ENCODE peak calls at places on chromosomes 16 and 17, in four cellular contexts. One of them, this sample, is unnamed.

GRCh38 chr16:19785081-19785480 is 67.0 kb downstream of the IQCK start:
- DNase-seq in fibroblast of the aortic adventitia: no peak
- DNase-seq in mesothelial cell of epicardium: no peak
- DNase-seq in AG09319: no peak
- DNase-seq in this sample: no peak

GRCh38 chr16:57061084-57061905 is 31.1 kb upstream of the CPNE2 start:
- DNase-seq in fibroblast of the aortic adventitia: peak
- DNase-seq in AG09319: peak
- DNase-seq in mesothelial cell of epicardium: no peak
- DNase-seq in this sample: no peak

GRCh38 chr16:85484337-85485295 is 128.5 kb upstream of the GSE1 start:
- DNase-seq in AG09319: no peak
- DNase-seq in mesothelial cell of epicardium: no peak
- DNase-seq in fibroblast of the aortic adventitia: no peak
- DNase-seq in this sample: no peak

GRCh38 chr17:2042355-2042929 is 620 bp downstream of the OVCA2 start:
- DNase-seq in AG09319: no peak
- DNase-seq in mesothelial cell of epicardium: no peak
- DNase-seq in fibroblast of the aortic adventitia: peak
- DNase-seq in this sample: no peak

GRCh38 chr16:7381671-7382070 is 49.0 kb downstream of the RBFOX1 start:
- DNase-seq in AG09319: no peak
- DNase-seq in fibroblast of the aortic adventitia: no peak
- DNase-seq in mesothelial cell of epicardium: no peak
- DNase-seq in this sample: no peak

GRCh38 chr17:37493249-37494027 is 3.7 kb downstream of the DUSP14 start:
- DNase-seq in fibroblast of the aortic adventitia: peak
- DNase-seq in mesothelial cell of epicardium: no peak
- DNase-seq in AG09319: no peak
- DNase-seq in this sample: no peak

GRCh38 chr17:54172654-54173316 is 350.1 kb downstream of the KIF2B start:
- DNase-seq in AG09319: no peak
- DNase-seq in fibroblast of the aortic adventitia: peak
- DNase-seq in mesothelial cell of epicardium: no peak
- DNase-seq in this sample: no peak

GRCh38 chr16:6682142-6682811 is 650.4 kb upstream of the RBFOX1 start:
- DNase-seq in mesothelial cell of epicardium: no peak
- DNase-seq in AG09319: no peak
- DNase-seq in fibroblast of the aortic adventitia: no peak
- DNase-seq in this sample: no peak

GRCh38 chr16:74868501-74868900 is 93.9 kb upstream of the FA2H start:
- DNase-seq in mesothelial cell of epicardium: no peak
- DNase-seq in AG09319: no peak
- DNase-seq in fibroblast of the aortic adventitia: peak
- DNase-seq in this sample: no peak

GRCh38 chr16:75789237-75789636 is 62.9 kb upstream of the CPHXL start:
- DNase-seq in fibroblast of the aortic adventitia: peak
- DNase-seq in mesothelial cell of epicardium: no peak
- DNase-seq in AG09319: peak
- DNase-seq in this sample: no peak

GRCh38 chr17:75108193-75108592 is 1.6 kb upstream of the ARMC7 start:
- DNase-seq in mesothelial cell of epicardium: no peak
- DNase-seq in AG09319: no peak
- DNase-seq in fibroblast of the aortic adventitia: no peak
- DNase-seq in this sample: no peak

GRCh38 chr16:85080923-85081498 is 31.3 kb downstream of the CIBAR2 start:
- DNase-seq in AG09319: no peak
- DNase-seq in fibroblast of the aortic adventitia: no peak
- DNase-seq in mesothelial cell of epicardium: no peak
- DNase-seq in this sample: no peak

GRCh38 chr17:50181601-50182345 is 16.0 kb downstream of the SGCA start:
- DNase-seq in fibroblast of the aortic adventitia: peak
- DNase-seq in AG09319: no peak
- DNase-seq in mesothelial cell of epicardium: no peak
- DNase-seq in this sample: no peak

GRCh38 chr16:80056334-80056733 is 455.8 kb upstream of the MAF start:
- DNase-seq in mesothelial cell of epicardium: no peak
- DNase-seq in fibroblast of the aortic adventitia: peak
- DNase-seq in AG09319: peak
- DNase-seq in this sample: no peak

GRCh38 chr17:34386343-34386924 is 23.4 kb upstream of the CCL1 start:
- DNase-seq in AG09319: no peak
- DNase-seq in fibroblast of the aortic adventitia: no peak
- DNase-seq in mesothelial cell of epicardium: no peak
- DNase-seq in this sample: no peak

GRCh38 chr17:46989637-46990431 is 10.8 kb upstream of the RPRML start:
- DNase-seq in AG09319: no peak
- DNase-seq in mesothelial cell of epicardium: no peak
- DNase-seq in fibroblast of the aortic adventitia: no peak
- DNase-seq in this sample: no peak

GRCh38 chr16:2486645-2487516 is 12.0 kb downstream of the TBC1D24 start:
- DNase-seq in AG09319: no peak
- DNase-seq in mesothelial cell of epicardium: no peak
- DNase-seq in fibroblast of the aortic adventitia: no peak
- DNase-seq in this sample: no peak

GRCh38 chr17:45394913-45395568 is 37.6 kb downstream of the ARHGAP27 start:
- DNase-seq in AG09319: peak
- DNase-seq in fibroblast of the aortic adventitia: peak
- DNase-seq in mesothelial cell of epicardium: peak
- DNase-seq in this sample: no peak

GRCh38 chr17:12877953-12878669 is 88.8 kb downstream of the ARHGAP44 start:
- DNase-seq in mesothelial cell of epicardium: no peak
- DNase-seq in fibroblast of the aortic adventitia: no peak
- DNase-seq in AG09319: no peak
- DNase-seq in this sample: no peak

GRCh38 chr17:57121308-57122042 is 36.4 kb downstream of the AKAP1 start:
- DNase-seq in fibroblast of the aortic adventitia: peak
- DNase-seq in mesothelial cell of epicardium: no peak
- DNase-seq in AG09319: no peak
- DNase-seq in this sample: no peak

GRCh38 chr16:15396948-15397594 is 1.5 kb downstream of the MPV17L start:
- DNase-seq in fibroblast of the aortic adventitia: no peak
- DNase-seq in AG09319: no peak
- DNase-seq in mesothelial cell of epicardium: no peak
- DNase-seq in this sample: no peak

GRCh38 chr16:15403392-15403995 is 7.9 kb downstream of the MPV17L start:
- DNase-seq in fibroblast of the aortic adventitia: no peak
- DNase-seq in AG09319: no peak
- DNase-seq in mesothelial cell of epicardium: no peak
- DNase-seq in this sample: no peak

GRCh38 chr16:15401972-15402371 is 6.4 kb downstream of the MPV17L start:
- DNase-seq in mesothelial cell of epicardium: no peak
- DNase-seq in AG09319: no peak
- DNase-seq in fibroblast of the aortic adventitia: no peak
- DNase-seq in this sample: no peak

GRCh38 chr16:15399317-15399716 is 3.8 kb downstream of the MPV17L start:
- DNase-seq in AG09319: no peak
- DNase-seq in mesothelial cell of epicardium: no peak
- DNase-seq in fibroblast of the aortic adventitia: no peak
- DNase-seq in this sample: no peak

DNA sequence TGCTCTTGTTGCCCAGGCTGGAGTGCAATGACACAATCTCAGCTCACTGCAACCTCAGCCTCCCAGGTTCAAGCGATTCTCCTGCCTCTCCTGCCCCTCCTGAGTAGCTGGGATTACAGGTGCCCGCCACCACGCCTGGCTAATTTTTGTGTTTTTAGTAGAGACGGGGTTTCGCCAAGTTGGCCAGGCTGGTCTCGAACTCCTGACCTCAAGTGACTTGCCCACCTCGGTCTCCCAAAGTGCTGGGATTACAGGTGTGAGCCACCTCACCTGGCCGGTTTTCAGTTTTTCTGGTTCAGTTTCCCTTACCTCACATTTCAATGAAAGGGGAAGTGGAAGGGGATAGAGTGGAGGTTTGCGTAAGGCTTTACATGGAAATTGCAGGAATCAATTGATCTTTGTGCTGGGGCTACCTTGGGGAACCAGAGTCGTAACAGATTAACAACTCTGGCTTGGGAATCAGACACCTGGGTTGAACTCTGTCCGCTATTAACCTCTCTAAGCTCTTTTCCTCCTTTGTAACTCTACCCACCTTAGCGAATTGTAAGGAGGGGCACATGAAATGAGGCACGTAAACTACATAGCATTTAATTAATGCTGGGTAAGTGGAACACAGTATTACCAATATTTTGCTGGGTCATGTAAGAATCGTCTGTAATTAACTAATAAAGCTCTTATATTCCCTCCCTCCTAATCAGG is 3.2 kb downstream of the MPV17L start:
- DNase-seq in mesothelial cell of epicardium: no peak
- DNase-seq in AG09319: no peak
- DNase-seq in fibroblast of the aortic adventitia: no peak
- DNase-seq in this sample: no peak
- TF ChIP-seq CTCF in mesothelial cell of epicardium: no peak
- TF ChIP-seq CTCF in AG09319: no peak
- TF ChIP-seq CTCF in fibroblast of the aortic adventitia: no peak
- TF ChIP-seq CTCF in this sample: no peak

GRCh38 chr16:31698901-31699300 is 171.2 kb downstream of the AHSP start:
- DNase-seq in fibroblast of the aortic adventitia: no peak
- DNase-seq in mesothelial cell of epicardium: no peak
- DNase-seq in AG09319: no peak
- DNase-seq in this sample: no peak

GRCh38 chr16:31695667-31696066 is 168.0 kb downstream of the AHSP start:
- DNase-seq in fibroblast of the aortic adventitia: no peak
- DNase-seq in mesothelial cell of epicardium: no peak
- DNase-seq in AG09319: no peak
- DNase-seq in this sample: no peak

GRCh38 chr16:31699601-31700000 is 171.9 kb downstream of the AHSP start:
- DNase-seq in AG09319: no peak
- DNase-seq in mesothelial cell of epicardium: no peak
- DNase-seq in fibroblast of the aortic adventitia: no peak
- DNase-seq in this sample: no peak

GRCh38 chr16:31696968-31697743 is 169.5 kb downstream of the AHSP start:
- DNase-seq in mesothelial cell of epicardium: no peak
- DNase-seq in fibroblast of the aortic adventitia: peak
- DNase-seq in AG09319: no peak
- DNase-seq in this sample: no peak

GRCh38 chr16:31697744-31698125 is 170.0 kb downstream of the AHSP start:
- DNase-seq in mesothelial cell of epicardium: no peak
- DNase-seq in AG09319: no peak
- DNase-seq in fibroblast of the aortic adventitia: no peak
- DNase-seq in this sample: no peak
- TF ChIP-seq CTCF in mesothelial cell of epicardium: no peak
- TF ChIP-seq CTCF in AG09319: no peak
- TF ChIP-seq CTCF in fibroblast of the aortic adventitia: no peak
- TF ChIP-seq CTCF in this sample: no peak

GRCh38 chr16:48538746-48539484 is 71.1 kb downstream of the N4BP1 start:
- DNase-seq in fibroblast of the aortic adventitia: no peak
- DNase-seq in mesothelial cell of epicardium: no peak
- DNase-seq in AG09319: no peak
- DNase-seq in this sample: no peak
- TF ChIP-seq CTCF in fibroblast of the aortic adventitia: peak
- TF ChIP-seq CTCF in mesothelial cell of epicardium: no peak
- TF ChIP-seq CTCF in AG09319: peak
- TF ChIP-seq CTCF in this sample: no peak

DNA sequence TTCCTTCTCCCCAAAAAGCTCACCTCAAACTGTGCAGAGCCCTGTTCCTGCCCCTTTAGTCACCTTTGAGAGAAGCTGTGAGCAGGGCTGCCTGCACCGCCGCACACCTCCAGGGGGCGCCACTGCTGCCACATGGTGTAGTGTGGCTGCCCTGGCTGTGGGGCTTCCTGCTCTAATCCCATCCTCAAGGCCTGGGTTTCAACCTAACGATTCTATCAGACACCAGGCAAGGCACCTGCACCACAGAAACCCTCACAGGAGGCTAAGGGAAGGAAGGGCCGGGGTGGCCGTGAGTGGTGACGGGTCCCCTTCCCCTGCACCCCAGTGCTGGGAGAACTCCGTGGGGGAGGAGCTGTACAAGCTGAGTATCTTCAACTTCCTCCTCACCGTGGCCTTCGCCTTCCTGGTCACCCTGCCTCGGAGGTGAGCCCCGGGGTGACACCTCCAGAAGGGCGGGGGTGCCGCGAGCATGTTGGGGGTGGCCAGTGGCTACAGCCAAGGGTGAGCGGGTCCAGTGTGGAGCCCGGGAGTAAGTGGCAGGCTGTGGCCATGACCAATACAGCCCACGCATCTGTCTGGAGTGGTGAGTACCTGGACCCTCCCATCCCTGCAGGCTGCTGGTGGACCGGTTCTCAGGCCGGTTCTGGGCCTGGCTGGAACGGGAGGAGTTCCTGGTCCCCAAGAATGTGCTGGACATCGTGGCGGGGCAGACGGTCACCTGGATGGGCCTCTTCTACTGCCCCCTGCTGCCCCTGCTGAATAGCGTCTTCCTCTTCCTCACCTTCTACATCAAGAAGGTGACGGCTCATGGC is 7.0 kb downstream of the TMC8 start:
- DNase-seq in AG09319: no peak
- DNase-seq in mesothelial cell of epicardium: no peak
- DNase-seq in fibroblast of the aortic adventitia: no peak
- DNase-seq in this sample: no peak
- TF ChIP-seq CTCF in AG09319: peak
- TF ChIP-seq CTCF in mesothelial cell of epicardium: peak
- TF ChIP-seq CTCF in fibroblast of the aortic adventitia: peak
- TF ChIP-seq CTCF in this sample: no peak

DNA sequence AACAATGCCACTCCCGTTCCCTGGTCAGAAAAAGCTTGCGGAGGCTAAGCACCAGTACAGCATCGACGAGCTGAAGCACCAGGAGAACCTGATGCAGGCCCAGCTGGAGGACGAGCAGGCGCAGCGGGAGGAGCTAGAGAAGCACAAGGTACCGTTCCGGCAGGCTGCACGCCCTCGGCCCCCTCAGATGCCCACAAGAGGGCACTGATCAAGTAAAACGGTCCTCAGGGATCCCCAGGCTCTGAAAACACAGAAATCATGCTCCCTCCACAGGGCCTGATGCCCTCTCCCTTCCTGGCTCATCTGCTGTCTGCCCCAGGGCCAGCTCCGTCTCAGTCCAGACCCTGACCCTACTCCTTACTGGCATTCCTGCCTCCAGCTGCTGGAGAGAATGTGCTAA is 21.6 kb downstream of the DRC3 start:
- DNase-seq in fibroblast of the aortic adventitia: peak
- DNase-seq in mesothelial cell of epicardium: no peak
- DNase-seq in AG09319: no peak
- DNase-seq in this sample: no peak
- TF ChIP-seq CTCF in fibroblast of the aortic adventitia: peak
- TF ChIP-seq CTCF in mesothelial cell of epicardium: no peak
- TF ChIP-seq CTCF in AG09319: peak
- TF ChIP-seq CTCF in this sample: no peak

DNA sequence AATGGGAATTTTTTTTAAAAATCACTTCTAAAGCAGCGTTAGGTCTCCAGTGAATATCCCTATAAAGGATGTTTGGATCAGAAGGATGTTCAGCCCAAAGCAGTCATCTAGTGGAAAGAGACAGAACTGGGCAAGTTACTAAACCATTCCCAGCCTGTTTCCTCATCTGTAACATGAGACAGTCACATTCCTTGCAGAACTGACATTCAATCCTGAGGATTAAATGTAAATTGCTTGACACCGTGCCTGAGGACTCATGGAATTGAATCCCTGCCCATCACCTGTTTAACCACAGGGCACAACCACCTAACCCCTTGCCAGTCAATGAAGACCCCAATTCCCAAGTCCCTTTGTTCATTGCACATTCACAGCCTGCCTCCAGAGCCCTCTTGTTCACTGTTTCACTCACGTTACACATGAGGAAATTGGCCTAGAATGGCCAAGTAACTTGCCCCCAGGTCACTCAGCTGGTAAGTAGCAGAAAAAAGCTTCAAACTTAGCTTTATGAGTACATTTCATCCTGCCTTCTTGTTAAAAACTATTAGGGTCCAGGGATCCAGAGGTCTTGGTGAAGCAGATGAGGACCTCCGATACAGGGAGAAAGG is 1.4 kb downstream of the CMTM2 start:
- DNase-seq in fibroblast of the aortic adventitia: peak
- DNase-seq in AG09319: peak
- DNase-seq in mesothelial cell of epicardium: no peak
- DNase-seq in this sample: no peak
- TF ChIP-seq CTCF in fibroblast of the aortic adventitia: peak
- TF ChIP-seq CTCF in AG09319: peak
- TF ChIP-seq CTCF in mesothelial cell of epicardium: no peak
- TF ChIP-seq CTCF in this sample: no peak